ENCODE peak calls at places on chromosomes 1 and 21, in four cellular contexts. One of them, this sample, is unnamed.

GRCh38 chr1:225460021-225460736 is 32.3 kb upstream of the LBR start:
- DNase-seq in H1: no peak
- DNase-seq in body of pancreas: no peak
- DNase-seq in IMR-90: no peak
- DNase-seq in this sample: no peak

GRCh38 chr1:99643021-99643779 is 2.7 kb upstream of the PALMD start:
- DNase-seq in H1: no peak
- DNase-seq in body of pancreas: no peak
- DNase-seq in IMR-90: peak
- DNase-seq in this sample: no peak

GRCh38 chr1:99758073-99758511 is 8.3 kb downstream of the FRRS1 start:
- DNase-seq in H1: no peak
- DNase-seq in body of pancreas: no peak
- DNase-seq in IMR-90: no peak
- DNase-seq in this sample: no peak

GRCh38 chr1:30798954-30799491 is 41.4 kb upstream of the LAPTM5 start:
- DNase-seq in H1: no peak
- DNase-seq in body of pancreas: no peak
- DNase-seq in IMR-90: no peak
- DNase-seq in this sample: no peak

GRCh38 chr1:167198518-167199133 is 22.1 kb upstream of the POU2F1 start:
- DNase-seq in H1: no peak
- DNase-seq in body of pancreas: no peak
- DNase-seq in IMR-90: no peak
- DNase-seq in this sample: no peak

GRCh38 chr1:179823693-179824092 is 53.9 kb downstream of the TOR1AIP2 start:
- DNase-seq in H1: no peak
- DNase-seq in body of pancreas: no peak
- DNase-seq in IMR-90: no peak
- DNase-seq in this sample: no peak

GRCh38 chr1:60088620-60089155 is 15.1 kb upstream of the C1orf87 start:
- DNase-seq in H1: no peak
- DNase-seq in body of pancreas: no peak
- DNase-seq in IMR-90: no peak
- DNase-seq in this sample: no peak

GRCh38 chr21:17003763-17004373 is 509.0 kb upstream of the CXADR start:
- DNase-seq in H1: no peak
- DNase-seq in body of pancreas: no peak
- DNase-seq in IMR-90: peak
- DNase-seq in this sample: no peak

GRCh38 chr1:191065771-191066170 is 588.1 kb upstream of the BRINP3 start:
- DNase-seq in H1: no peak
- DNase-seq in body of pancreas: no peak
- DNase-seq in IMR-90: no peak
- DNase-seq in this sample: no peak

GRCh38 chr1:71045463-71046028 is 2.1 kb downstream of the PTGER3 start:
- DNase-seq in H1: no peak
- DNase-seq in body of pancreas: no peak
- DNase-seq in IMR-90: no peak
- DNase-seq in this sample: no peak

GRCh38 chr1:228930479-228930957 is 195.2 kb downstream of the RHOU start:
- DNase-seq in H1: no peak
- DNase-seq in body of pancreas: peak
- DNase-seq in IMR-90: no peak
- DNase-seq in this sample: no peak

GRCh38 chr1:210464519-210465039 is 135.9 kb downstream of the HHAT start:
- DNase-seq in H1: no peak
- DNase-seq in body of pancreas: no peak
- DNase-seq in IMR-90: peak
- DNase-seq in this sample: no peak

GRCh38 chr1:84959294-84959693 is 37.6 kb downstream of the MCOLN2 start:
- DNase-seq in H1: no peak
- DNase-seq in body of pancreas: no peak
- DNase-seq in IMR-90: peak
- DNase-seq in this sample: no peak

GRCh38 chr1:226633541-226634155 is 85.1 kb downstream of the STUM start:
- DNase-seq in H1: no peak
- DNase-seq in body of pancreas: no peak
- DNase-seq in IMR-90: no peak
- DNase-seq in this sample: no peak

GRCh38 chr1:92029241-92029922 is 403 bp upstream of the EPHX4 start:
- DNase-seq in H1: no peak
- DNase-seq in body of pancreas: no peak
- DNase-seq in IMR-90: peak
- DNase-seq in this sample: no peak

GRCh38 chr21:23977971-23978370 is 1629.3 kb downstream of the MRPL39 start:
- DNase-seq in H1: no peak
- DNase-seq in body of pancreas: no peak
- DNase-seq in IMR-90: no peak
- DNase-seq in this sample: no peak

GRCh38 chr21:15870819-15871218 is 141.0 kb downstream of the USP25 start:
- DNase-seq in H1: no peak
- DNase-seq in body of pancreas: no peak
- DNase-seq in IMR-90: no peak
- DNase-seq in this sample: no peak

GRCh38 chr1:2930971-2931721 is 90.1 kb upstream of the ACTRT2 start:
- DNase-seq in H1: no peak
- DNase-seq in body of pancreas: no peak
- DNase-seq in IMR-90: no peak
- DNase-seq in this sample: no peak

GRCh38 chr1:1352784-1353388 is 3.7 kb upstream of the DVL1 start:
- DNase-seq in H1: no peak
- DNase-seq in body of pancreas: no peak
- DNase-seq in IMR-90: no peak
- DNase-seq in this sample: no peak

GRCh38 chr1:19967808-19968207 is 11.6 kb downstream of the PLA2G2A start:
- DNase-seq in H1: no peak
- DNase-seq in body of pancreas: peak
- DNase-seq in IMR-90: no peak
- DNase-seq in this sample: no peak

GRCh38 chr1:24727490-24728214 is 17.6 kb upstream of the CLIC4 start:
- DNase-seq in H1: no peak
- DNase-seq in body of pancreas: peak
- DNase-seq in IMR-90: peak
- DNase-seq in this sample: no peak

GRCh38 chr1:24726741-24727140 is 18.5 kb upstream of the CLIC4 start:
- DNase-seq in H1: no peak
- DNase-seq in body of pancreas: no peak
- DNase-seq in IMR-90: no peak
- DNase-seq in this sample: no peak

GRCh38 chr1:24725209-24725651 is 20.0 kb upstream of the CLIC4 start:
- DNase-seq in H1: peak
- DNase-seq in body of pancreas: no peak
- DNase-seq in IMR-90: peak
- DNase-seq in this sample: peak

GRCh38 chr1:24724345-24725208 is 20.7 kb upstream of the CLIC4 start:
- DNase-seq in H1: no peak
- DNase-seq in body of pancreas: no peak
- DNase-seq in IMR-90: peak
- DNase-seq in this sample: peak

GRCh38 chr1:24728982-24729381 is 16.3 kb upstream of the CLIC4 start:
- DNase-seq in H1: no peak
- DNase-seq in body of pancreas: no peak
- DNase-seq in IMR-90: no peak
- DNase-seq in this sample: no peak
- TF ChIP-seq POLR2A in H1: no peak
- TF ChIP-seq POLR2A in body of pancreas: no peak
- TF ChIP-seq POLR2A in IMR-90: no peak
- TF ChIP-seq POLR2A in this sample: no peak

GRCh38 chr1:206785366-206785765 is 13.1 kb upstream of the IL10 start:
- DNase-seq in H1: no peak
- DNase-seq in body of pancreas: no peak
- DNase-seq in IMR-90: no peak
- DNase-seq in this sample: no peak

GRCh38 chr1:206790502-206791250 is 18.4 kb upstream of the IL10 start:
- DNase-seq in H1: no peak
- DNase-seq in body of pancreas: no peak
- DNase-seq in IMR-90: no peak
- DNase-seq in this sample: no peak

GRCh38 chr1:206788487-206789050 is 16.3 kb upstream of the IL10 start:
- DNase-seq in H1: no peak
- DNase-seq in body of pancreas: no peak
- DNase-seq in IMR-90: no peak
- DNase-seq in this sample: no peak

GRCh38 chr1:206786212-206786886 is 14.1 kb upstream of the IL10 start:
- DNase-seq in H1: no peak
- DNase-seq in body of pancreas: no peak
- DNase-seq in IMR-90: no peak
- DNase-seq in this sample: no peak

GRCh38 chr1:206787956-206788355 is 15.7 kb upstream of the IL10 start:
- DNase-seq in H1: no peak
- DNase-seq in body of pancreas: no peak
- DNase-seq in IMR-90: no peak
- DNase-seq in this sample: no peak
- TF ChIP-seq POLR2A in H1: no peak
- TF ChIP-seq POLR2A in body of pancreas: no peak
- TF ChIP-seq POLR2A in IMR-90: no peak
- TF ChIP-seq POLR2A in this sample: no peak

DNA sequence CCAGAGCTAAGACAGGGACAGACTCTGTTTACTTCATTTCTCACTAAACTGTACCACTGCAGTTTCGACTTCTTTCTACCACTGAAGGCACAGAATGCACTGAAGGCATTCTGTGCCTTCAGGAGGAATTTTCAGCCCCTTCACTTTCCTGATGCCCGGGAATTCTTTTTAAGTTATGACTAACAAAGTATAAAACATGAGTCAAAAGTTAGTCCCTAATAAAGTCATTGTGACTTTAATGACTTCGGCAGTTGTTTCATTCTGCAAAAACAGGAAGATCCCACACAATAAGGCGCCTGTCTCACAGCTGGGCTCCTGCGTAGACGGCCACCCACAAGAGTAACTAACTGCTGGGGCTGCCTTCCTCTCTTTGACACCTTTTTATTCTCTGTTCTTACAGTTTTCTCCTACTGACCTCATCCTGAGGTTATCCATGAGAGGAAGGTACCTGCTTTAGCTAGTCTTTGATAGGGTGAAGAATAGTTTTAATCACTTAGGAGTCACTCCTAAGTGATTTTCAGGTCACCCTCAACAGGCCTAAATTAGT is 183.9 kb upstream of the SGIP1 start:
- DNase-seq in H1: no peak
- DNase-seq in body of pancreas: peak
- DNase-seq in IMR-90: peak
- DNase-seq in this sample: no peak
- TF ChIP-seq POLR2A in H1: no peak
- TF ChIP-seq POLR2A in body of pancreas: no peak
- TF ChIP-seq POLR2A in IMR-90: no peak
- TF ChIP-seq POLR2A in this sample: no peak

GRCh38 chr1:161207173-161207572 is 5.0 kb downstream of the NDUFS2 start:
- DNase-seq in H1: no peak
- DNase-seq in body of pancreas: peak
- DNase-seq in IMR-90: peak
- DNase-seq in this sample: no peak
- TF ChIP-seq POLR2A in H1: no peak
- TF ChIP-seq POLR2A in body of pancreas: no peak
- TF ChIP-seq POLR2A in IMR-90: no peak
- TF ChIP-seq POLR2A in this sample: no peak

GRCh38 chr1:4267381-4268261 is 367.5 kb upstream of the C1orf174 start:
- DNase-seq in H1: no peak
- DNase-seq in body of pancreas: peak
- DNase-seq in IMR-90: no peak
- DNase-seq in this sample: peak

GRCh38 chr1:4262665-4263064 is 362.6 kb upstream of the C1orf174 start:
- DNase-seq in H1: no peak
- DNase-seq in body of pancreas: no peak
- DNase-seq in IMR-90: no peak
- DNase-seq in this sample: no peak

GRCh38 chr1:4265836-4266235 is 365.8 kb upstream of the C1orf174 start:
- DNase-seq in H1: no peak
- DNase-seq in body of pancreas: no peak
- DNase-seq in IMR-90: no peak
- DNase-seq in this sample: peak

GRCh38 chr1:4261327-4261726 is 361.3 kb upstream of the C1orf174 start:
- DNase-seq in H1: no peak
- DNase-seq in body of pancreas: no peak
- DNase-seq in IMR-90: no peak
- DNase-seq in this sample: no peak

GRCh38 chr1:4263699-4264098 is 363.6 kb upstream of the C1orf174 start:
- DNase-seq in H1: no peak
- DNase-seq in body of pancreas: no peak
- DNase-seq in IMR-90: no peak
- DNase-seq in this sample: no peak
- TF ChIP-seq POLR2A in H1: no peak
- TF ChIP-seq POLR2A in body of pancreas: no peak
- TF ChIP-seq POLR2A in IMR-90: no peak
- TF ChIP-seq POLR2A in this sample: no peak

GRCh38 chr1:247212012-247212411 is 40.2 kb upstream of the ZNF124 start:
- DNase-seq in H1: no peak
- DNase-seq in body of pancreas: no peak
- DNase-seq in IMR-90: no peak
- DNase-seq in this sample: no peak

GRCh38 chr1:247209306-247209900 is 37.6 kb upstream of the ZNF124 start:
- DNase-seq in H1: no peak
- DNase-seq in body of pancreas: no peak
- DNase-seq in IMR-90: peak
- DNase-seq in this sample: no peak

GRCh38 chr1:247211339-247211738 is 39.5 kb upstream of the ZNF124 start:
- DNase-seq in H1: no peak
- DNase-seq in body of pancreas: no peak
- DNase-seq in IMR-90: no peak
- DNase-seq in this sample: no peak

GRCh38 chr1:247210062-247210385 is 38.2 kb upstream of the ZNF124 start:
- DNase-seq in H1: no peak
- DNase-seq in body of pancreas: no peak
- DNase-seq in IMR-90: peak
- DNase-seq in this sample: no peak

GRCh38 chr1:247210386-247211117 is 38.7 kb upstream of the ZNF124 start:
- DNase-seq in H1: peak
- DNase-seq in body of pancreas: peak
- DNase-seq in IMR-90: peak
- DNase-seq in this sample: peak
- TF ChIP-seq POLR2A in H1: no peak
- TF ChIP-seq POLR2A in body of pancreas: peak
- TF ChIP-seq POLR2A in IMR-90: peak
- TF ChIP-seq POLR2A in this sample: peak

GRCh38 chr1:24416666-24417391 is 1.2 kb downstream of the NIPAL3 start:
- DNase-seq in H1: no peak
- DNase-seq in body of pancreas: no peak
- DNase-seq in IMR-90: peak
- DNase-seq in this sample: peak
- TF ChIP-seq POLR2A in H1: no peak
- TF ChIP-seq POLR2A in body of pancreas: no peak
- TF ChIP-seq POLR2A in IMR-90: peak
- TF ChIP-seq POLR2A in this sample: no peak

This sample was measured in HepG2.